ENCODE peak calls at places on chromosomes 7 and 10, in four cellular contexts. H, P, Y and N are unnamed samples. For H3K4me1, the result is how much of the 10 kb centered on the place peaks cover.

GRCh38 chr7:27141591-27142561 is 1.6 kb downstream of the HOXA5 start:
- DNase-seq in H (peak), P (no peak), Y (no peak), N (no peak)

GRCh38 chr7:8751557-8752231 is 318.3 kb downstream of the NXPH1 start:
- DNase-seq in H (no peak), P (peak), Y (peak), N (no peak)

GRCh38 chr10:30294506-30295280 is 54.4 kb downstream of the MTPAP start:
- DNase-seq in H (no peak), P (no peak), Y (no peak), N (no peak)

GRCh38 chr10:125014984-125015944 is 73.3 kb downstream of the ZRANB1 start:
- DNase-seq in H (no peak), P (no peak), Y (no peak), N (peak)

GRCh38 chr7:30074422-30075030 is 46.3 kb downstream of the PLEKHA8 start:
- DNase-seq in H (peak), P (peak), Y (no peak), N (no peak)

GRCh38 chr7:99365318-99366141 is 9.0 kb upstream of the ARPC1B start:
- DNase-seq in H (peak), P (peak), Y (peak), N (no peak)

GRCh38 chr10:75043256-75044121 is 68.0 kb upstream of the SAMD8 start:
- DNase-seq in H (peak), P (no peak), Y (no peak), N (peak)

GRCh38 chr7:30739691-30740090 is 12.2 kb upstream of the INMT start:
- DNase-seq in H (no peak), P (no peak), Y (no peak), N (no peak)

GRCh38 chr10:87734987-87735827 is 75.5 kb downstream of the PAPSS2 start:
- DNase-seq in H (peak), P (peak), Y (no peak), N (no peak)

GRCh38 chr7:98135984-98136383 is 29.3 kb downstream of the LMTK2 start:
- DNase-seq in H (no peak), P (no peak), Y (no peak), N (no peak)

GRCh38 chr7:98922392-98923107 is 44.2 kb downstream of the TRRAP start:
- DNase-seq in H (no peak), P (peak), Y (peak), N (no peak)

GRCh38 chr7:155090647-155091046 is 20.5 kb downstream of the HTR5A start:
- DNase-seq in H (no peak), P (peak), Y (no peak), N (no peak)

GRCh38 chr10:80530251-80530650 is 7.5 kb upstream of the SH2D4B start:
- DNase-seq in H (no peak), P (no peak), Y (no peak), N (no peak)

GRCh38 chr7:76512941-76513816 is 2.8 kb downstream of the UPK3B start:
- DNase-seq in H (peak), P (peak), Y (no peak), N (peak)

GRCh38 chr7:137903382-137904169 is 56.8 kb upstream of the DGKI start:
- DNase-seq in H (peak), P (peak), Y (peak), N (peak)

GRCh38 chr7:15461576-15461975 is 100.2 kb downstream of the AGMO start:
- DNase-seq in H (no peak), P (no peak), Y (no peak), N (no peak)

GRCh38 chr10:95741807-95742528 is 14.0 kb upstream of the ENTPD1 start:
- DNase-seq in H (peak), P (peak), Y (no peak), N (no peak)

GRCh38 chr7:138459300-138460175 is 521 bp upstream of the TRIM24 start:
- DNase-seq in H (peak), P (peak), Y (peak), N (peak)

GRCh38 chr7:88638583-88638982 is 120.9 kb upstream of the ZNF804B start:
- DNase-seq in H (no peak), P (no peak), Y (no peak), N (no peak)

GRCh38 chr7:137957887-137958286 is 44.0 kb downstream of the CREB3L2 start:
- DNase-seq in H (no peak), P (no peak), Y (no peak), N (no peak)

GRCh38 chr10:121927361-121927840 is 430 bp downstream of the ATE1 start:
- DNase-seq in H (peak), P (peak), Y (peak), N (peak)

GRCh38 chr10:124574456-124575070 is 112.9 kb downstream of the LHPP start:
- DNase-seq in H (no peak), P (no peak), Y (no peak), N (no peak)

GRCh38 chr7:155322530-155322929 is 24.9 kb downstream of the INSIG1 start:
- DNase-seq in H (no peak), P (no peak), Y (no peak), N (no peak)

GRCh38 chr7:91827169-91827568 is 53.3 kb downstream of the MTERF1 start:
- DNase-seq in H (no peak), P (no peak), Y (no peak), N (no peak)

GRCh38 chr10:76315240-76315639 is 883.8 kb downstream of the LRMDA start:
- DNase-seq in H (peak), P (peak), Y (no peak), N (no peak)

GRCh38 chr10:70410608-70411007 is 6.7 kb downstream of the EIF4EBP2 start:
- DNase-seq in H (no peak), P (no peak), Y (no peak), N (no peak)

GRCh38 chr7:39811161-39811614 is 138.9 kb upstream of the CDK13 start:
- DNase-seq in H (no peak), P (peak), Y (no peak), N (no peak)

GRCh38 chr7:1542841-1543747 is 12.6 kb downstream of the MAFK start:
- DNase-seq in H (peak), P (no peak), Y (no peak), N (no peak)

GRCh38 chr7:88153378-88153777 is 66.5 kb downstream of the SRI start:
- DNase-seq in H (peak), P (no peak), Y (no peak), N (no peak)

GRCh38 chr10:125409756-125410155 is 249.4 kb upstream of the CTBP2 start:
- DNase-seq in H (no peak), P (no peak), Y (no peak), N (no peak)

GRCh38 chr7:25854608-25855497 is 297.1 kb upstream of the NFE2L3 start:
- DNase-seq in H (peak), P (peak), Y (no peak), N (peak)
- H3K4me3 ChIP-seq in H (peak), P (peak), Y (no peak), N (no peak)

DNA sequence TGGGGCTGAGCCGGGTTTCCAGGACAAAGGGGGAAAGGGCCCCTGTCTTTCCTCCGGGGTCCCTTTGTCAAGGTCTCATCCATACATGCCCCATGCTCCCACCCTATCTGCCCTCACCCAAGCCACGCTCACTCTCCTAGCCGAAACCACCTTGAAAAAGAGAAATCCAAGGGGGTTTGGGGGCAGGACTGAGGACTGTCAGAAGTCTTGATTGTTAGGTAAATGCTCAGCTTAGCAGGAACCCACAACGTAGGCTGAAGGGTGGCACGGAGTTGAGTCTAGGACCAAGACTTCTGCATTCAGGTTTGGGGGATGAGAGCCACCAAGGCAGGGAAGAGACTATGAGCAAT is 719 bp upstream of the PGAM2 start:
- DNase-seq in H (no peak), P (no peak), Y (no peak), N (no peak)
- H3K4me1 ChIP-seq in H (under half), P (under half), Y (under half), N (under half)

DNA sequence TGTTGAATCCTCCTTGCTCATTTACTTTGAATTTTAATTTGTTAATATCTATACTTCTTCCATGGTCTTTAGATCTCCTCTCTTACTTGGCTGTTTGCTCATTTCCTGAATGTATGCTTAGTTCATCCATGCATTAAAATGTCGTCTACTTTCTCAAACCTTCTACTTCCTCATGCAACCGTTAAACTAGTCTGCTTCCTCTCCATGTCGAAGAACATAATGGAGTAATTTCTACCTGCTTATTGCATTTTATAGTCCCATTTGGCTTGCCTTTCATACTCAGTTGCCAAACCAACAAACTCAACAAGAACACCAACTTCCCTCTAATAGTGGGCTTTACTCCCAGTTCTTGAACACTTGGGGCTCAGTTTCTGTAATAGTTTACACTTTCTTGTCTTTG is 43.8 kb upstream of the SEMA3D start:
- DNase-seq in H (no peak), P (no peak), Y (no peak), N (no peak)
- TF ChIP-seq POLR2AphosphoS5 in H (no peak), P (no peak), Y (no peak), N (no peak)

GRCh38 chr7:44105832-44106231 is 1.7 kb downstream of the AEBP1 start:
- DNase-seq in H (no peak), P (no peak), Y (no peak), N (no peak)
- H3K4me3 ChIP-seq in H (peak), P (no peak), Y (peak), N (peak)

GRCh38 chr7:69814421-69814962 is 216.2 kb downstream of the AUTS2 start:
- DNase-seq in H (peak), P (no peak), Y (no peak), N (peak)
- H3K4me1 ChIP-seq in H (under half), P (under half), Y (under half), N (half or more)

DNA sequence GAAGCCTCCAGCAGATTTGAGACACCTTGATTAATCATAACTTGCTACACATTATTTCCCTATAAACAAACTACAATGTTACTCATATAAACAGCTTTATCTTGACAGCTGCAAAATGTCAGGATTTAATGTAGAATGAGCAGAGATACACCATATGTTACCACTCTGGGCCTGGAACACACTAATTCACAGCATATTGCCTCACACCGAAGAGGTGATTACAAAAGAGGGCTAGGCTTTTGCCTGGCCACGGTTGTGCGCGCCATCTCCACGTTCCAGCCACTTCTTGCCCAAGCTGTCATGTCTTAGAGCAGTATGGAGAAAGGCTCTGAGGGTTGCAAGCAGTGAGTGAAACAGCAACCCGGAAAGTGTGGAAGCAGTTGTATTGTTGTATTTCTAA is 498.3 kb downstream of the PLXNA4 start:
- DNase-seq in H (no peak), P (no peak), Y (no peak), N (peak)
- TF ChIP-seq POLR2AphosphoS5 in H (no peak), P (no peak), Y (peak), N (peak)

GRCh38 chr7:114086906-114087651 is 168.3 kb upstream of the PPP1R3A start:
- DNase-seq in H (peak), P (no peak), Y (no peak), N (peak)
- H3K4me3 ChIP-seq in H (peak), P (no peak), Y (peak), N (peak)

DNA sequence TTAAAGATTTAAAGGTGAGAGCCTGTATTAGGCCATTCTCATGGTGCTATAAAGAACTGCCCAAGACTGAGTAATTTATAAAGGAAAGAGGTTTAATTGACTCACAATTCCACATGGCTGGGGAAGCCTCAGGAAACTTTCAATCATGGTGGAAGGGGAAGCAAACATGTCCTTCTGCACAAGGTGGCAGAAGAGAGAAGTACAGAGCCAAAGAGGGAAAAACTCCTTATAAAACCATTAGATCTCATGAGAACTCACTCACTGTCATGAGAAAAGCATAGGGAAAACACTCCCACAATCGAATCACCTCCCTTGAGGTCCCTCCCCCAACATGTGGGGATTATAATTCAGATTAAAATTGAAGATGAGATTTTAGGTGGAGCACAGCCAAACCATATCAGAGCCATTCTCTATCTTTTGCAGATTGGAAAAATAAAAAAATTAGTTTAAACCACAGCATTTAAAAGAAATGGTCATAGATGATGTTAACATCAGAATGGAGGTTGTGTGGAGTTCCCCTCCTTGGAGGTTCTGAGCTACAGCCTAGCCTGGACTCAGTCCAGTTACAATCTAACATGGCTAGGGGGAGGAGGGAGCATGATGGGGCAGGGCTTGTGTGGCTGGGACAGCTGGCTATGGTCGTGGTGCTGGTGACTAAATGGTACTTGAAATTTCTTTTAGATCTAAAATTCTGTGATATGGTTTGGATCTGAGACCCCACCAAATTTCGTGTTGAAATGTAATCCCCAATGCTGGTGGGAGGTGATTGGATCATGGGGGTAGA is 33.1 kb downstream of the GSTO2 start:
- DNase-seq in H (no peak), P (no peak), Y (no peak), N (no peak)
- H3K4me1 ChIP-seq in H (under half), P (under half), Y (under half), N (under half)

DNA sequence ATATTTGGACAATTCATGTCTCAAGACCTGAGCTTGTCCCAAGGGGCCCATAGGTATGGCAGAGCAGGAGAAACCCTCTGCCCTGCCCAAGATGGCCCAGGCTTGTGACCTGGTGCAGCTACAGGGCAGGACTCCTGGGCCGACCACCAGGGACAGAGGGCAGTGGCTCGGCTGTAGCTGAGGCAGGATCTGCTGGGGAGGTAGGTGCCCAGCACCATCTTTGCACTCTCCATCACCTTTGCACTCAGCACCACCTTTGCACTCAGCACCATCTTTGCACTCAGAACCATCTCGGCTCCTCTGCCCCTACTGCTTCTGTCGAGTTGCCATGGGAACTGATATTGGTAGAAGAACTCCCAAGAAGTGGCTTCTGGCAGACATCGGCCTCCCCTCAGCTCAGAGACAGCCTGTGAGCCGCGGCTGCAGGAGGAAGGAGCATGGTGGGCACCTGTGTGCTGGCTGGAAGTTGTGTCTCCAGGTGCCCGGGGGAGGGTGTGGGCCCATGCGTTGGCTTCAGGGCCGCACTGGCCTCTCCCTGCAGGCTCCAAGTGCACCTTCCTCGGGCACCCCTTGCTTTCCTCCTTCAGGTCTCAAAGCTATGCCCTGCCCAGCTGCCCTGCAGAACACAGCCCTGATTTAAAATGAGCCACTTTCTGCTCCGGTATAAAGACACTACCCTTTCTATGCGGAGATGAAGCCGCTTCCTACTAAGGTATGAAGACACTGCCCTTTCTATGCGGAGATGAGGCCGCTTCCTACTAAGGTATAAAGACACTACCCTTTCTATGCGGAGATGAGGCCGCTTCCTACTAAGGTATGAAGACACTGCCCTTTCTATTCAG is 514.5 kb downstream of the PTPRN2 start:
- DNase-seq in H (no peak), P (no peak), Y (no peak), N (peak)
- TF ChIP-seq POLR2AphosphoS5 in H (no peak), P (no peak), Y (no peak), N (no peak)